ENCODE peak calls at places on chromosomes 3 and 15, in nine cellular contexts. I, C, F, Y, K, U, G, Z and J are unnamed samples.

GRCh38 chr3:39671116-39671515 is 138.3 kb upstream of the MYRIP start:
- DNase-seq in C (no peak), Y (no peak), I (no peak), G (no peak), Z (no peak), K (no peak), U (no peak), F (no peak), J (no peak)

GRCh38 chr3:73917643-73918042 is 292.9 kb upstream of the PDZRN3 start:
- DNase-seq in I (no peak), K (no peak), U (no peak), G (no peak), Y (no peak), Z (no peak), F (no peak), C (no peak), J (no peak)

GRCh38 chr3:113002676-113003075 is 11.9 kb downstream of the GTPBP8 start:
- DNase-seq in I (no peak), Y (no peak), U (no peak), F (no peak), K (no peak), Z (peak; percentile 51), C (no peak), G (no peak), J (no peak)

GRCh38 chr3:24496529-24497482 is 2.2 kb upstream of the THRB start:
- DNase-seq in Y (peak; percentile 87), U (peak; percentile 77), K (peak; percentile 63), Z (peak; percentile 77), I (peak; percentile 81), G (peak; percentile 50), C (peak; percentile 71), F (peak; percentile 4), J (no peak)

GRCh38 chr3:169228522-169228921 is 435.0 kb downstream of the MECOM start:
- DNase-seq in K (no peak), Z (no peak), Y (no peak), F (no peak), U (no peak), C (no peak), I (no peak), G (no peak), J (no peak)

GRCh38 chr3:138371070-138371950 is 22.9 kb downstream of the MRAS start:
- DNase-seq in K (no peak), Y (no peak), C (no peak), Z (no peak), U (no peak), I (no peak), G (no peak), F (no peak), J (no peak)

GRCh38 chr3:181459516-181459915 is 252.2 kb upstream of the SOX2 start:
- DNase-seq in F (no peak), U (no peak), I (no peak), C (no peak), Y (no peak), Z (no peak), K (no peak), G (no peak), J (no peak)

GRCh38 chr15:55267401-55268053 is 22.1 kb downstream of the RAB27A start:
- DNase-seq in F (peak; percentile 74), I (no peak), K (peak; percentile 42), Z (peak; percentile 91), Y (peak; percentile 26), U (peak; percentile 69), C (peak; percentile 57), G (peak; percentile 20), J (no peak)

GRCh38 chr3:23826382-23827061 is 20.8 kb downstream of the UBE2E1 start:
- DNase-seq in K (no peak), I (no peak), C (peak; percentile 76), Z (no peak), F (no peak), U (no peak), Y (no peak), G (no peak), J (no peak)

GRCh38 chr15:35674873-35675781 is 129.2 kb upstream of the DPH6 start:
- DNase-seq in U (no peak), Y (no peak), C (no peak), G (peak; percentile 28), F (peak; percentile 77), K (no peak), I (no peak), Z (no peak), J (no peak)

DNA sequence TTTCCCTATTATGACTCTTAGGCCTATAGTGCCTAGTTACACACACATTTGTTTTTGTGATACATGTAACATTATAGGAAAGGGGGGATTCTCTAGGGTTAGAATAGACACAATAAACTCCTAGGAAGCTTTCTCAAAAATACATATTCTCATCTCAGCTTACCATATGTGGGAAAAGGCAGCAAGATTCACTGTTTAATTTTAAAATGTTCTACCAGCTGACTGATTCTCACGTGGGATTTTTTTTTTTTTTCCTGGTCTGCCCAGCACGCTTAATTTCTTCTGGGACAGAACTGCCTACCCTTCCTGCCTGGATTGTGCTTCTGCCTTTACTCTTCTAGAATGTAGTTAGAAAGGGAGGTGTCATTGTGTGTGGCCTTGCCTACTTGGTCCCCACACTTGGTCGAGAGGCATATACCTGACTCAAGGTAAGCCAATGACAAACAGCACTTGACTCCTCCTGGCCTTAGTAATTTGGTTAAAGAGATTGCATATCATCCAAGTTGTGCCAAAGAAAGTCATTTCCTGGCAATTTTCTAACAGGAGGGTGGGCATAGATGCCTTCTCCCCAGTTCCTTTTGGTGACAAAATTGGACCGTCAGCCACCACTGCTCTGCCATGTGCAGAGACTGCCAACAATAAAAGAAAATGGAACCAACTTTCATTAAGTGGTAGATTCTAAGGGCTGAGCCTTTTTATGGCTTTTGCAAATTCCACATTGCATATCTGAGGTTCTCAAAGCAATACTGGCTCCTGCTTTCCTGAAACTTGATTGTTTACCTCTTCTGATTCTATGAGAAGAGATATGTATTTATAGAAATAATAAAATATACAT is 8.0 kb upstream of the LEKR1 start:
- DNase-seq in K (no peak), F (no peak), C (no peak), U (no peak), G (no peak), Z (no peak), I (no peak), Y (no peak), J (no peak)
- TF ChIP-seq POLR2A in K (no peak), F (peak; percentile 93), C (no peak), U (no peak), G (no peak), Z (no peak), I (no peak), Y (no peak), J (no peak)

DNA sequence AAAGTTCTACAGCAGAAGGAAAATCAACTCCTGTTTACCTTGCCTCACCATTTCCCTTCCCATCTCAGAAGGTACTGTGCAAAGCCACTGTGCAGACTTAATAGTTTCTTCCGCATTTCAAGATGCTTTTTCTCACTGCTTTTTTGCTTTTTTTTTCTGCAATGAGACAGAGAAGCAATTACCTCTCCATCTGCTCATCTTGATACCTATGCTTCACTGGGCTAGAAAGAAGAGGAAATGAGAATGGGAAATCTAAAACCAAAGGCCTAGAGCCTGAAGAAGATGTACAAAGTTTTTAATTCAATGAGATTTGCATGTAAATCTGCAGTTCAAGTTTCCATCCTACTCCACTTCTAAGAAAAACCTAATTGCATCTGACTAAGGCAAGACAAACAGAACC is 238.1 kb upstream of the SETMAR start:
- DNase-seq in G (no peak), U (no peak), C (no peak), K (no peak), F (no peak), Y (no peak), I (no peak), Z (no peak), J (no peak)
- H3K4me1 ChIP-seq in G (no peaks in the 10 kb centered on the region), U (no peaks in the 10 kb centered on the region), C (no peaks in the 10 kb centered on the region), K (no peaks in the 10 kb centered on the region), F (no peaks in the 10 kb centered on the region), Y (no peaks in the 10 kb centered on the region), I (no peaks in the 10 kb centered on the region), Z (no peaks in the 10 kb centered on the region), J (no peaks in the 10 kb centered on the region)

GRCh38 chr3:149653564-149653963 is 4.3 kb downstream of the WWTR1 start:
- DNase-seq in K (no peak), Y (no peak), U (no peak), I (no peak), C (no peak), Z (no peak), F (no peak), G (no peak), J (no peak)

GRCh38 chr3:149654188-149654601 is 3.6 kb downstream of the WWTR1 start:
- DNase-seq in Z (no peak), C (no peak), U (no peak), K (no peak), Y (no peak), I (no peak), F (peak; percentile 75), G (no peak), J (no peak)

GRCh38 chr3:149657458-149657795 is 398 bp downstream of the WWTR1 start:
- DNase-seq in Y (peak; percentile 74), G (peak; percentile 72), Z (peak; percentile 69), F (peak; percentile 59), U (peak; percentile 32), C (peak; percentile 32), K (peak; percentile 71), I (peak; percentile 42), J (no peak)

GRCh38 chr3:149657796-149658443 is at the start of gene WWTR1:
- DNase-seq in Y (peak; percentile 91), U (peak; percentile 84), C (peak; percentile 95), K (peak; percentile 96), F (peak; percentile 94), Z (peak; percentile 90), I (peak; percentile 92), G (peak; percentile 93), J (peak; percentile 98)

GRCh38 chr3:149655826-149656599 is 1.8 kb downstream of the WWTR1 start:
- DNase-seq in G (no peak), F (no peak), C (no peak), Y (no peak), I (peak; percentile 33), U (no peak), Z (no peak), K (no peak), J (no peak)
- H3K4me3 ChIP-seq in G (peak overlapping the region; percentile 80), F (peak overlapping the region; percentile 70), C (peak overlapping the region; percentile 15), Y (peak overlapping the region; percentile 10), I (peak overlapping the region; percentile 90), U (peak overlapping the region; percentile 65), Z (peak overlapping the region; percentile 60), K (peak overlapping the region; percentile 83), J (peak overlapping the region; percentile 84)

GRCh38 chr3:42195879-42196330 is 70.1 kb downstream of the CCK start:
- DNase-seq in F (peak; percentile 18), Y (no peak), I (no peak), K (no peak), U (no peak), G (no peak), C (no peak), Z (no peak), J (no peak)

GRCh38 chr3:42202239-42202865 is 63.6 kb downstream of the CCK start:
- DNase-seq in Z (peak; percentile 40), K (no peak), C (no peak), U (no peak), F (no peak), I (no peak), G (no peak), Y (no peak), J (no peak)

GRCh38 chr3:42194943-42195510 is 71.0 kb downstream of the CCK start:
- DNase-seq in Z (no peak), Y (no peak), I (no peak), U (no peak), G (no peak), K (no peak), C (no peak), F (no peak), J (no peak)

DNA sequence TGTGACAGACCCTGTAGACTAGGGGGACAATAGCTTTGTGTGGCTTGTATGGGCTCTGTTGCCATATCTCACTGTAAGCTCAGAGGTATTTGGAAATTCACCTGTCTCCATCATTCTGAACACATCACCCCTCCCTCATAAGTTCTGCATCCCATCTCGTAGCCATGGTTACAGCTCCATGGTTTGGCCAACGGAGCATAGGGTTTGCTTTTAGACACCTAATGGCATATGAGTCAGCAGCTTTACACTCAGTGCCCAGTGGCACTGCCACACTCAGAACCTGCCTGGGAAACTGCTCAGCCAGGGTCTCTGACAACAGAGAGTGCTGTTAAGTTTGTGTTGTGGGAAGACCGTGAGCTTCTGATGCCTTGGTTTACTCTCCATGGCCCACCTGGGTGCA is 67.3 kb downstream of the CCK start:
- DNase-seq in I (no peak), Z (no peak), G (no peak), F (no peak), U (no peak), Y (no peak), C (no peak), K (no peak), J (no peak)
- TF ChIP-seq POLR2A in I (no peak), Z (no peak), G (no peak), F (no peak), U (no peak), Y (no peak), C (no peak), K (no peak), J (no peak)